ENCODE peak calls at places on chromosomes 1 and 21, in five cellular contexts. One of them, this sample, is unnamed.

GRCh38 chr1:174726167-174726879 is 273.4 kb upstream of the CACYBP start:
- DNase-seq in psoas muscle: no peak
- DNase-seq in left ventricle myocardium inferior: no peak
- DNase-seq in vagina: no peak
- DNase-seq in heart right ventricle: no peak
- DNase-seq in this sample: no peak

GRCh38 chr21:21199342-21200102 is 201.3 kb downstream of the NCAM2 start:
- DNase-seq in heart right ventricle: no peak
- DNase-seq in vagina: no peak
- DNase-seq in psoas muscle: no peak
- DNase-seq in left ventricle myocardium inferior: no peak
- DNase-seq in this sample: no peak

GRCh38 chr1:42484382-42484781 is 21.3 kb downstream of the CCDC30 start:
- DNase-seq in psoas muscle: no peak
- DNase-seq in heart right ventricle: peak; percentile 16
- DNase-seq in left ventricle myocardium inferior: no peak
- DNase-seq in vagina: no peak
- DNase-seq in this sample: no peak

GRCh38 chr1:87174726-87175237 is 153.9 kb upstream of the LMO4 start:
- DNase-seq in left ventricle myocardium inferior: no peak
- DNase-seq in psoas muscle: no peak
- DNase-seq in heart right ventricle: no peak
- DNase-seq in vagina: no peak
- DNase-seq in this sample: no peak

GRCh38 chr21:23887709-23888303 is 1719.5 kb downstream of the MRPL39 start:
- DNase-seq in heart right ventricle: no peak
- DNase-seq in vagina: no peak
- DNase-seq in left ventricle myocardium inferior: no peak
- DNase-seq in psoas muscle: no peak
- DNase-seq in this sample: no peak

GRCh38 chr1:172951728-172952365 is 98.9 kb downstream of the TNFSF18 start:
- DNase-seq in left ventricle myocardium inferior: no peak
- DNase-seq in vagina: no peak
- DNase-seq in psoas muscle: no peak
- DNase-seq in heart right ventricle: no peak
- DNase-seq in this sample: no peak

GRCh38 chr1:169201084-169201619 is 94.7 kb downstream of the ATP1B1 start:
- DNase-seq in heart right ventricle: no peak
- DNase-seq in vagina: no peak
- DNase-seq in left ventricle myocardium inferior: no peak
- DNase-seq in psoas muscle: no peak
- DNase-seq in this sample: no peak

GRCh38 chr1:202805886-202806511 is 2.2 kb downstream of the KDM5B start:
- DNase-seq in left ventricle myocardium inferior: no peak
- DNase-seq in psoas muscle: no peak
- DNase-seq in heart right ventricle: no peak
- DNase-seq in vagina: no peak
- DNase-seq in this sample: no peak

GRCh38 chr21:33121715-33122475 is 52.0 kb downstream of the OLIG1 start:
- DNase-seq in heart right ventricle: no peak
- DNase-seq in left ventricle myocardium inferior: no peak
- DNase-seq in psoas muscle: no peak
- DNase-seq in vagina: no peak
- DNase-seq in this sample: no peak

GRCh38 chr21:45418301-45419071 is 13.5 kb downstream of the COL18A1 start:
- DNase-seq in psoas muscle: peak; percentile 16
- DNase-seq in vagina: no peak
- DNase-seq in heart right ventricle: no peak
- DNase-seq in left ventricle myocardium inferior: peak; percentile 12
- DNase-seq in this sample: no peak

GRCh38 chr1:197156692-197157091 is 10.2 kb upstream of the ASPM start:
- DNase-seq in vagina: no peak
- DNase-seq in heart right ventricle: no peak
- DNase-seq in psoas muscle: no peak
- DNase-seq in left ventricle myocardium inferior: no peak
- DNase-seq in this sample: no peak
- H3K4me1 ChIP-seq in vagina: no peaks in the 10 kb centered on the region
- H3K4me1 ChIP-seq in heart right ventricle: no peaks in the 10 kb centered on the region
- H3K4me1 ChIP-seq in psoas muscle: no peaks in the 10 kb centered on the region
- H3K4me1 ChIP-seq in left ventricle myocardium inferior: no peaks in the 10 kb centered on the region
- H3K4me1 ChIP-seq in this sample: no peaks in the 10 kb centered on the region

GRCh38 chr1:923131-923990 is at the start of gene SAMD11:
- DNase-seq in psoas muscle: peak; percentile 94
- DNase-seq in vagina: no peak
- DNase-seq in left ventricle myocardium inferior: peak; percentile 92
- DNase-seq in heart right ventricle: peak; percentile 87
- DNase-seq in this sample: peak; percentile 75
- H3K4me1 ChIP-seq in psoas muscle: peaks cover 23% of the 10 kb centered on the region
- H3K4me1 ChIP-seq in vagina: peaks cover 46% of the 10 kb centered on the region
- H3K4me1 ChIP-seq in left ventricle myocardium inferior: peaks cover 49% of the 10 kb centered on the region
- H3K4me1 ChIP-seq in heart right ventricle: peaks cover 32% of the 10 kb centered on the region
- H3K4me1 ChIP-seq in this sample: peaks cover 26% of the 10 kb centered on the region

GRCh38 chr1:236091933-236092318 is 27.0 kb upstream of the NID1 start:
- DNase-seq in vagina: no peak
- DNase-seq in heart right ventricle: no peak
- DNase-seq in left ventricle myocardium inferior: no peak
- DNase-seq in psoas muscle: no peak
- DNase-seq in this sample: no peak
- H3K4me1 ChIP-seq in vagina: no peaks in the 10 kb centered on the region
- H3K4me1 ChIP-seq in heart right ventricle: peaks cover 8% of the 10 kb centered on the region
- H3K4me1 ChIP-seq in left ventricle myocardium inferior: peaks cover 4% of the 10 kb centered on the region
- H3K4me1 ChIP-seq in psoas muscle: no peaks in the 10 kb centered on the region
- H3K4me1 ChIP-seq in this sample: no peaks in the 10 kb centered on the region

GRCh38 chr1:243261389-243261788 is 5.5 kb downstream of the SDCCAG8 start:
- DNase-seq in left ventricle myocardium inferior: no peak
- DNase-seq in vagina: no peak
- DNase-seq in psoas muscle: no peak
- DNase-seq in heart right ventricle: no peak
- DNase-seq in this sample: no peak
- H3K4me1 ChIP-seq in left ventricle myocardium inferior: peaks cover 46% of the 10 kb centered on the region
- H3K4me1 ChIP-seq in vagina: peaks cover 20% of the 10 kb centered on the region
- H3K4me1 ChIP-seq in psoas muscle: peaks cover 19% of the 10 kb centered on the region
- H3K4me1 ChIP-seq in heart right ventricle: peaks cover 75% of the 10 kb centered on the region
- H3K4me1 ChIP-seq in this sample: peaks cover 5% of the 10 kb centered on the region

GRCh38 chr1:154948079-154948478 is 7.8 kb downstream of the PBXIP1 start:
- DNase-seq in psoas muscle: no peak
- DNase-seq in heart right ventricle: no peak
- DNase-seq in vagina: no peak
- DNase-seq in left ventricle myocardium inferior: no peak
- DNase-seq in this sample: no peak

GRCh38 chr1:154944422-154945159 is 8.1 kb upstream of the PMVK start:
- DNase-seq in psoas muscle: no peak
- DNase-seq in vagina: no peak
- DNase-seq in heart right ventricle: no peak
- DNase-seq in left ventricle myocardium inferior: no peak
- DNase-seq in this sample: no peak

GRCh38 chr1:154945160-154945961 is 8.8 kb upstream of the PMVK start:
- DNase-seq in psoas muscle: no peak
- DNase-seq in vagina: no peak
- DNase-seq in left ventricle myocardium inferior: no peak
- DNase-seq in heart right ventricle: no peak
- DNase-seq in this sample: no peak

GRCh38 chr1:154943649-154944421 is 7.3 kb upstream of the PMVK start:
- DNase-seq in heart right ventricle: no peak
- DNase-seq in vagina: no peak
- DNase-seq in left ventricle myocardium inferior: no peak
- DNase-seq in psoas muscle: no peak
- DNase-seq in this sample: no peak

DNA sequence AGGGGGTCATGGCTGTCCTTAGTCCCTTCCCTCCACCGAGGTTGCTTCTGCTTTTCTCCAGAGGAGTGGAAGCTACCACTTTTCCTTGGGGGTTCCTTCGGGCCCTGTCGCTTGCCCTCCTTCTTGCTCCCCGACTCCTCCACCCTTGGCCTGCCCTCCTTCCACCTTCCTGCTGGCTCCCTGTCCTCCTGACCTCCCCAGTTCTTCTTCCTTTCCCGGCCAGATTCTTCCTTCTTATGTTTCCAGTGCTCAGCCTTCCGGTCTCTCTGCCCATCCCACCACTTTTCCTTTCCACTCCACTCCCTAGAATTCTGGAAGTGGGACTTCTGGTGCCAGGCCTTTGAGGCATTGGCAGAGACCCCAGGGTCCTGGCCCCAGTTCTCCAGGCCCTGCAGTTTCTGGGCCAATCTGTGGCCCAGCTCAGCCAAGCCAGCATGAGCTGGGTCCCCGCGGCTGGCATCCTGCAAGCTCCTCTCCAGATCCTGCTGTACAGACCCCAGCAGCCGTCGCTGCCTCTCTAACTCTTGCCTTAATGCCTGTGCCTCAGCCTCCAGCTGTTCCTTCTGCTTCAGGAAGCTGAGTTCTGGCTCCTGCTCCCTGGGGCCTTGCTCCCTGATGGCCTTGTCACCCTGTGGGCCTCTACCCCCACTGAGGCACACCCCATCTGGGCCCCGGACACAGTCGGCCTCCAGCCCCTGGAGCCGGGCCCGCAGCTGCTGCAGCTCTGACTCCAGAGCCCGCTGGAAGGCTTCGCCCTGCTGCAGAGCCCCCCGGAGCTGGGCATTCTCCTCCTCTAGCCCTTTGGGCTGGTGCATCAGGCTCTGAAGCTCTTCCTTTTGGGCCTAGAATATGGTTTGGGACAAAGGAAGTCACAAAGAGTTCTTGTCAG is 9.7 kb upstream of the PMVK start:
- DNase-seq in left ventricle myocardium inferior: no peak
- DNase-seq in vagina: no peak
- DNase-seq in psoas muscle: no peak
- DNase-seq in heart right ventricle: no peak
- DNase-seq in this sample: no peak
- H3K4me1 ChIP-seq in left ventricle myocardium inferior: peaks cover 45% of the 10 kb centered on the region
- H3K4me1 ChIP-seq in vagina: peaks cover 32% of the 10 kb centered on the region
- H3K4me1 ChIP-seq in psoas muscle: peaks cover 7% of the 10 kb centered on the region
- H3K4me1 ChIP-seq in heart right ventricle: peaks cover 32% of the 10 kb centered on the region
- H3K4me1 ChIP-seq in this sample: peaks cover 2% of the 10 kb centered on the region

GRCh38 chr1:14009576-14009975 is 309.6 kb downstream of the PRDM2 start:
- DNase-seq in vagina: no peak
- DNase-seq in left ventricle myocardium inferior: no peak
- DNase-seq in heart right ventricle: no peak
- DNase-seq in psoas muscle: no peak
- DNase-seq in this sample: no peak
- H3K4me1 ChIP-seq in vagina: no peaks in the 10 kb centered on the region
- H3K4me1 ChIP-seq in left ventricle myocardium inferior: no peaks in the 10 kb centered on the region
- H3K4me1 ChIP-seq in heart right ventricle: no peaks in the 10 kb centered on the region
- H3K4me1 ChIP-seq in psoas muscle: no peaks in the 10 kb centered on the region
- H3K4me1 ChIP-seq in this sample: no peaks in the 10 kb centered on the region

This sample was measured in lung.